ENCODE peak calls at places on chromosomes 1 and 21, in seven cellular contexts. C, B, J, Y, R, S and G are unnamed samples.

GRCh38 chr21:32367158-32367557 is 25.7 kb downstream of the URB1 start:
- DNase-seq in Y (no peak), J (no peak), B (no peak), C (no peak), R (peak), S (no peak), G (no peak)

GRCh38 chr1:174451408-174451807 is 3.6 kb downstream of the GPR52 start:
- DNase-seq in B (no peak), S (no peak), J (no peak), C (no peak), Y (no peak), R (no peak), G (no peak)

GRCh38 chr21:31354604-31355443 is 10.8 kb upstream of the TIAM1 start:
- DNase-seq in C (no peak), B (no peak), J (peak), S (peak), Y (peak), R (no peak), G (no peak)

GRCh38 chr1:210394281-210394798 is 65.6 kb downstream of the HHAT start:
- DNase-seq in S (peak), B (no peak), R (peak), C (no peak), Y (no peak), J (no peak), G (no peak)

GRCh38 chr1:185080425-185080824 is 35.1 kb downstream of the RNF2 start:
- DNase-seq in S (no peak), J (no peak), R (no peak), Y (no peak), B (no peak), C (no peak), G (no peak)

GRCh38 chr1:234997201-234998173 is 131.2 kb downstream of the TOMM20 start:
- DNase-seq in B (no peak), C (peak), Y (peak), J (peak), S (no peak), R (peak), G (peak)

GRCh38 chr1:187551061-187551460 is 722.3 kb downstream of the PLA2G4A start:
- DNase-seq in J (no peak), C (peak), Y (no peak), S (no peak), B (no peak), R (no peak), G (no peak)

GRCh38 chr1:21313886-21314796 is 23.9 kb upstream of the ECE1 start:
- DNase-seq in Y (no peak), C (no peak), R (no peak), B (peak), J (no peak), S (no peak), G (no peak)

GRCh38 chr1:15180945-15181523 is 27.5 kb downstream of the TMEM51 start:
- DNase-seq in B (no peak), S (no peak), J (no peak), C (no peak), R (peak), Y (no peak), G (peak)

GRCh38 chr1:173134029-173134428 is 73.1 kb downstream of the TNFSF4 start:
- DNase-seq in B (no peak), J (no peak), R (no peak), Y (peak), C (no peak), S (no peak), G (no peak)

GRCh38 chr1:8533124-8533523 is 215.2 kb downstream of the SLC45A1 start:
- DNase-seq in R (no peak), Y (no peak), J (no peak), B (no peak), C (no peak), S (no peak), G (no peak)

GRCh38 chr1:25220666-25221065 is 11.6 kb downstream of the SYF2 start:
- DNase-seq in C (no peak), R (no peak), B (no peak), Y (no peak), J (no peak), S (no peak), G (no peak)

GRCh38 chr1:36366091-36366661 is 19.5 kb downstream of the STK40 start:
- DNase-seq in J (peak), B (peak), S (peak), Y (no peak), R (peak), C (no peak), G (no peak)

GRCh38 chr1:230542054-230542453 is 100.2 kb upstream of the COG2 start:
- DNase-seq in C (no peak), S (no peak), B (no peak), Y (no peak), R (no peak), J (no peak), G (no peak)

GRCh38 chr1:215600867-215601266 is 33.8 kb downstream of the KCTD3 start:
- DNase-seq in Y (no peak), S (no peak), R (no peak), J (no peak), B (no peak), C (no peak), G (no peak)